ENCODE peak calls at places on chromosome 21, in four cellular contexts. One of them, this sample, is unnamed.

GRCh38 chr21:33406493-33406892 is 3.3 kb downstream of the IFNGR2 start:
- DNase-seq in adrenal gland: no peak
- DNase-seq in bronchial epithelial cell: no peak
- DNase-seq in body of pancreas: no peak
- DNase-seq in this sample: no peak

GRCh38 chr21:18170829-18171228 is 73.8 kb upstream of the CHODL start:
- DNase-seq in adrenal gland: no peak
- DNase-seq in bronchial epithelial cell: no peak
- DNase-seq in body of pancreas: no peak
- DNase-seq in this sample: no peak

GRCh38 chr21:33541105-33541711 is 709 bp downstream of the GART start:
- DNase-seq in adrenal gland: no peak
- DNase-seq in body of pancreas: no peak
- DNase-seq in bronchial epithelial cell: no peak
- DNase-seq in this sample: no peak

GRCh38 chr21:27306821-27307746 is 340.2 kb upstream of the ADAMTS5 start:
- DNase-seq in body of pancreas: no peak
- DNase-seq in bronchial epithelial cell: no peak
- DNase-seq in adrenal gland: no peak
- DNase-seq in this sample: no peak

GRCh38 chr21:16865612-16866011 is 647.2 kb upstream of the CXADR start:
- DNase-seq in adrenal gland: no peak
- DNase-seq in bronchial epithelial cell: no peak
- DNase-seq in body of pancreas: no peak
- DNase-seq in this sample: no peak

GRCh38 chr21:29175408-29176147 is 45.1 kb downstream of the MAP3K7CL start:
- DNase-seq in body of pancreas: peak; percentile 33
- DNase-seq in bronchial epithelial cell: no peak
- DNase-seq in adrenal gland: peak; percentile 45
- DNase-seq in this sample: no peak

GRCh38 chr21:36602735-36603134 is 96.2 kb upstream of the SIM2 start:
- DNase-seq in bronchial epithelial cell: no peak
- DNase-seq in body of pancreas: no peak
- DNase-seq in adrenal gland: no peak
- DNase-seq in this sample: no peak

GRCh38 chr21:36783612-36784383 is 84.9 kb downstream of the SIM2 start:
- DNase-seq in adrenal gland: peak; percentile 68
- DNase-seq in bronchial epithelial cell: peak; percentile 89
- DNase-seq in body of pancreas: no peak
- DNase-seq in this sample: no peak

GRCh38 chr21:42142141-42142540 is 71.0 kb downstream of the UMODL1 start:
- DNase-seq in body of pancreas: no peak
- DNase-seq in adrenal gland: no peak
- DNase-seq in bronchial epithelial cell: no peak
- DNase-seq in this sample: no peak

GRCh38 chr21:29332461-29333354 is 34.0 kb downstream of the BACH1 start:
- DNase-seq in body of pancreas: no peak
- DNase-seq in adrenal gland: peak; percentile 60
- DNase-seq in bronchial epithelial cell: peak; percentile 58
- DNase-seq in this sample: no peak

GRCh38 chr21:14889080-14889805 is 175.6 kb downstream of the NRIP1 start:
- DNase-seq in body of pancreas: no peak
- DNase-seq in adrenal gland: no peak
- DNase-seq in bronchial epithelial cell: peak; percentile 43
- DNase-seq in this sample: peak; percentile 47

GRCh38 chr21:41061701-41062100 is 106.3 kb upstream of the BACE2 start:
- DNase-seq in body of pancreas: no peak
- DNase-seq in bronchial epithelial cell: no peak
- DNase-seq in adrenal gland: no peak
- DNase-seq in this sample: no peak

GRCh38 chr21:33036430-33037162 is 10.9 kb downstream of the OLIG2 start:
- DNase-seq in bronchial epithelial cell: peak; percentile 44
- DNase-seq in adrenal gland: no peak
- DNase-seq in body of pancreas: no peak
- DNase-seq in this sample: no peak

GRCh38 chr21:29546071-29546470 is 247.3 kb downstream of the BACH1 start:
- DNase-seq in bronchial epithelial cell: no peak
- DNase-seq in body of pancreas: no peak
- DNase-seq in adrenal gland: no peak
- DNase-seq in this sample: no peak

GRCh38 chr21:29829514-29830255 is 110.1 kb downstream of the GRIK1 start:
- DNase-seq in bronchial epithelial cell: peak; percentile 83
- DNase-seq in body of pancreas: no peak
- DNase-seq in adrenal gland: no peak
- DNase-seq in this sample: no peak

GRCh38 chr21:30408782-30409494 is 13.1 kb downstream of the KRTAP13-1 start:
- DNase-seq in body of pancreas: peak; percentile 89
- DNase-seq in adrenal gland: peak; percentile 8
- DNase-seq in bronchial epithelial cell: peak; percentile 87
- DNase-seq in this sample: peak; percentile 54

GRCh38 chr21:38156200-38156599 is 100.6 kb upstream of the KCNJ15 start:
- DNase-seq in adrenal gland: no peak
- DNase-seq in bronchial epithelial cell: no peak
- DNase-seq in body of pancreas: no peak
- DNase-seq in this sample: no peak

GRCh38 chr21:38159355-38159754 is 97.4 kb upstream of the KCNJ15 start:
- DNase-seq in body of pancreas: peak; percentile 71
- DNase-seq in adrenal gland: peak; percentile 74
- DNase-seq in bronchial epithelial cell: peak; percentile 75
- DNase-seq in this sample: peak; percentile 58
- TF ChIP-seq CTCF in body of pancreas: peak; percentile 75
- TF ChIP-seq CTCF in adrenal gland: peak; percentile 83
- TF ChIP-seq CTCF in bronchial epithelial cell: peak; percentile 67
- TF ChIP-seq CTCF in this sample: peak; percentile 52

GRCh38 chr21:44846485-44847260 is 26.8 kb downstream of the PTTG1IP start:
- DNase-seq in adrenal gland: peak; percentile 43
- DNase-seq in bronchial epithelial cell: peak; percentile 48
- DNase-seq in body of pancreas: no peak
- DNase-seq in this sample: peak; percentile 61

GRCh38 chr21:44847261-44848056 is 26.0 kb downstream of the PTTG1IP start:
- DNase-seq in bronchial epithelial cell: no peak
- DNase-seq in body of pancreas: no peak
- DNase-seq in adrenal gland: no peak
- DNase-seq in this sample: no peak

GRCh38 chr21:44846201-44846484 is 27.3 kb downstream of the PTTG1IP start:
- DNase-seq in adrenal gland: no peak
- DNase-seq in bronchial epithelial cell: peak; percentile 19
- DNase-seq in body of pancreas: no peak
- DNase-seq in this sample: no peak

GRCh38 chr21:44844256-44844655 is 26.4 kb upstream of the SUMO3 start:
- DNase-seq in body of pancreas: no peak
- DNase-seq in bronchial epithelial cell: no peak
- DNase-seq in adrenal gland: no peak
- DNase-seq in this sample: no peak

GRCh38 chr21:44845418-44846200 is 27.7 kb upstream of the SUMO3 start:
- DNase-seq in bronchial epithelial cell: no peak
- DNase-seq in body of pancreas: peak; percentile 26
- DNase-seq in adrenal gland: peak; percentile 55
- DNase-seq in this sample: peak; percentile 68
- TF ChIP-seq CTCF in bronchial epithelial cell: peak; percentile 57
- TF ChIP-seq CTCF in body of pancreas: no peak
- TF ChIP-seq CTCF in adrenal gland: no peak
- TF ChIP-seq CTCF in this sample: peak; percentile 19

GRCh38 chr21:34801519-34802132 is 132.8 kb downstream of the CLIC6 start:
- DNase-seq in body of pancreas: no peak
- DNase-seq in bronchial epithelial cell: peak; percentile 49
- DNase-seq in adrenal gland: no peak
- DNase-seq in this sample: no peak
- TF ChIP-seq CTCF in body of pancreas: peak; percentile 15
- TF ChIP-seq CTCF in bronchial epithelial cell: peak; percentile 18
- TF ChIP-seq CTCF in adrenal gland: peak; percentile 18
- TF ChIP-seq CTCF in this sample: no peak

GRCh38 chr21:39546522-39546921 is 66.2 kb upstream of the B3GALT5 start:
- DNase-seq in adrenal gland: no peak
- DNase-seq in body of pancreas: no peak
- DNase-seq in bronchial epithelial cell: no peak
- DNase-seq in this sample: no peak
- TF ChIP-seq CTCF in adrenal gland: no peak
- TF ChIP-seq CTCF in body of pancreas: no peak
- TF ChIP-seq CTCF in bronchial epithelial cell: no peak
- TF ChIP-seq CTCF in this sample: no peak

GRCh38 chr21:45749974-45750373 is 106.4 kb downstream of the PCBP3 start:
- DNase-seq in adrenal gland: no peak
- DNase-seq in bronchial epithelial cell: no peak
- DNase-seq in body of pancreas: no peak
- DNase-seq in this sample: no peak

GRCh38 chr21:45747233-45747766 is 103.8 kb downstream of the PCBP3 start:
- DNase-seq in bronchial epithelial cell: no peak
- DNase-seq in body of pancreas: no peak
- DNase-seq in adrenal gland: no peak
- DNase-seq in this sample: no peak

GRCh38 chr21:45745256-45745655 is 101.7 kb downstream of the PCBP3 start:
- DNase-seq in body of pancreas: no peak
- DNase-seq in adrenal gland: no peak
- DNase-seq in bronchial epithelial cell: no peak
- DNase-seq in this sample: no peak

GRCh38 chr21:45748593-45748992 is 105.1 kb downstream of the PCBP3 start:
- DNase-seq in body of pancreas: no peak
- DNase-seq in bronchial epithelial cell: no peak
- DNase-seq in adrenal gland: no peak
- DNase-seq in this sample: no peak

DNA sequence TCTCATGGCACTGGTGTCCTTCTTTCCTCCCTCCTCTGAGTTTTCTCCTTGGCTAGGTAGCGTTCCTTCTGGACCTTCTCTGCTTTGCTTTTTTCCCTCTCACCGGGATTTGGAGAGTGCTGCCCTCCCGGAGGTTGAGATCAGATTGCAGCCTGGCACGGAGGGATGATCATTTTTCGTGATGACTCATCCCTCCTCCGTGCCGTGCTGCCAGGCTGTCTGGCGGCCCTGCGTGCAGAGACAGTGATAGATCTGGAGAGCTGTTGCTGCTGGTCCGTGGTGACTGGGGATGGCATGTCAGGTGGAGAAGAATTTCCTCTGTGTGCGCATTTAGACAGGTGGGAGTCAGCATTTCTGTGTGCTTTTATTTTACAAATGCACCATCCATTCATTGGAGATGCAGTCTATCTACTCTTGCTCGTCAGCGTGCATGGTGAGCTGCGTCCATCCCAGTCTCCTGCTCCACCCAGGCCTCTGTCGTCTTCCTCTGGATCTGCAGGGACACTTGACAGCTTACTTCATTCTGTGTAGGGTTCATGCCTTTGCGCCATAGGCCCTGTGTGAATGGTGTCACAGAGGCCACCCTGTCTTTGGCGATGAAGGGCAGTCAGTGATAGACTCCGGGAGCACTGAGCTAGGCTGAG is 104.4 kb downstream of the PCBP3 start:
- DNase-seq in adrenal gland: peak; percentile 79
- DNase-seq in body of pancreas: no peak
- DNase-seq in bronchial epithelial cell: peak; percentile 19
- DNase-seq in this sample: no peak
- TF ChIP-seq CTCF in adrenal gland: no peak
- TF ChIP-seq CTCF in body of pancreas: no peak
- TF ChIP-seq CTCF in bronchial epithelial cell: no peak
- TF ChIP-seq CTCF in this sample: no peak

GRCh38 chr21:31459457-31459856 is 115.4 kb upstream of the TIAM1 start:
- DNase-seq in adrenal gland: no peak
- DNase-seq in body of pancreas: no peak
- DNase-seq in bronchial epithelial cell: no peak
- DNase-seq in this sample: no peak

GRCh38 chr21:31460985-31461384 is 116.9 kb upstream of the TIAM1 start:
- DNase-seq in body of pancreas: no peak
- DNase-seq in adrenal gland: no peak
- DNase-seq in bronchial epithelial cell: no peak
- DNase-seq in this sample: no peak

GRCh38 chr21:31455506-31455905 is 111.4 kb upstream of the TIAM1 start:
- DNase-seq in body of pancreas: no peak
- DNase-seq in bronchial epithelial cell: no peak
- DNase-seq in adrenal gland: no peak
- DNase-seq in this sample: no peak

GRCh38 chr21:31456201-31456600 is 112.1 kb upstream of the TIAM1 start:
- DNase-seq in bronchial epithelial cell: no peak
- DNase-seq in adrenal gland: no peak
- DNase-seq in body of pancreas: no peak
- DNase-seq in this sample: no peak

DNA sequence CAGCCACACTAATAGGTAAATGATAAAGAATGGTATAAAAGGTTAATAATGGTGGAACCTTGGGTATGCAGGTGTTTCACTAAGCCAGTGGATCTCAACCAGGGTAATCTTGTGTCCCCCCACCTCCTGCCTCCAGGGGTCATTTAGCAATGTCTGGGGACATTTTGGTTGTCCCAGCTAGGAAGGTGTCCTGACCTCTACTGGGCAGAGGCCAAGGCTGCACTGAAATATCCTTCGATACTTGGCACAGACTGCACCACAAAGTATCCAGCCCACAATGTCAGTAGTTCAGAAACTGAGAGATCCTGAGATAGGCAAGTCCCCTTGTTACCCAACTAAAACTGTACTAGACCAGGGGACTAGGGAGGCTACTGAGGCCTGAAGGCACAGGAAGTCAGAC is 113.6 kb upstream of the TIAM1 start:
- DNase-seq in bronchial epithelial cell: no peak
- DNase-seq in body of pancreas: no peak
- DNase-seq in adrenal gland: no peak
- DNase-seq in this sample: no peak
- TF ChIP-seq CTCF in bronchial epithelial cell: no peak
- TF ChIP-seq CTCF in body of pancreas: no peak
- TF ChIP-seq CTCF in adrenal gland: no peak
- TF ChIP-seq CTCF in this sample: no peak

This sample was measured in transverse colon.